ENCODE peak calls at places on chromosomes 4 and X, in four cellular contexts. Z is neural progenitor cell, A is suprapubic skin, U is lung. S is an unnamed sample. For H3K9me3, the result is how much of the 10 kb centered on the place peaks cover.

GRCh38 chrX:130282151-130282550 is 13.5 kb upstream of the ZNF280C start:
- DNase-seq in Z (no peak), U (no peak), A (no peak), S (no peak)

GRCh38 chr4:174217273-174218126 is 66.0 kb downstream of the FBXO8 start:
- DNase-seq in Z (peak), U (no peak), A (no peak), S (peak)

GRCh38 chr4:151573945-151574344 is 165.0 kb downstream of the FHIP1A start:
- DNase-seq in Z (no peak), U (no peak), A (no peak), S (no peak)

GRCh38 chr4:46922205-46922604 is 13.2 kb upstream of the COX7B2 start:
- DNase-seq in A (no peak), Z (no peak), U (no peak), S (no peak)

GRCh38 chr4:99100876-99101275 is 12.3 kb upstream of the ADH5 start:
- DNase-seq in U (no peak), A (no peak), Z (no peak), S (no peak)

GRCh38 chr4:140266958-140267568 is 106.4 kb upstream of the SCOC start:
- DNase-seq in Z (no peak), A (no peak), U (no peak), S (no peak)

GRCh38 chr4:20431422-20432014 is 179.8 kb downstream of the SLIT2 start:
- DNase-seq in Z (peak), U (no peak), A (no peak), S (no peak)

GRCh38 chr4:48090621-48091020 is 43.4 kb downstream of the TXK start:
- DNase-seq in A (no peak), Z (no peak), U (no peak), S (no peak)

GRCh38 chrX:34956915-34957314 is 14.3 kb downstream of the FAM47B start:
- DNase-seq in A (no peak), U (no peak), Z (no peak), S (no peak)

GRCh38 chrX:132740316-132741123 is 217.9 kb downstream of the HS6ST2 start:
- DNase-seq in A (no peak), U (no peak), Z (peak), S (no peak)

GRCh38 chrX:101395789-101396188 is 5.0 kb downstream of the RPL36A start:
- DNase-seq in Z (no peak), A (no peak), U (no peak), S (no peak)

GRCh38 chrX:11766487-11766886 is 8.4 kb downstream of the MSL3 start:
- DNase-seq in Z (no peak), A (no peak), U (no peak), S (no peak)

GRCh38 chr4:188403272-188403671 is 264.0 kb downstream of the TRIML1 start:
- DNase-seq in Z (peak), A (no peak), U (no peak), S (no peak)

GRCh38 chr4:106773106-106773905 is 262.8 kb downstream of the DKK2 start:
- DNase-seq in U (no peak), A (peak), Z (no peak), S (no peak)

GRCh38 chr4:24849662-24850280 is 54.4 kb downstream of the SOD3 start:
- DNase-seq in Z (no peak), A (no peak), U (no peak), S (no peak)

GRCh38 chrX:24054182-24055042 is at the start of gene EIF2S3:
- DNase-seq in U (peak), Z (peak), A (peak), S (peak)

DNA sequence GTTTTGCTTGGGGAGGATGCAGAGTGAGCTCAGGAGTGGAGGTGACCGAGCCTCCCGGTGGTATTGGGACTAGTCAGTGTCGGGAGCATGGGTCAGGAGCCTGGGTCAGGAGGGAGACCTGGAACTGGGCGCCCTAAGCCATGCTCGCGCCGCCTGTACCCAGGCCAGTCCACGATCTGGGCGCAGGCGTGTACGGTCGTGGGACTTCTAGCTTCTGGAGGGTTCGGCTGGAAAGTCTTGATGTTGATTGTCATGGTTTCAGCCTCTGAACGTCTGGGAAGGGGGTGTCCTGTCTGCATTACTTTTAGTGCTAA is 244 bp downstream of the EIF2S3 start:
- DNase-seq in U (no peak), Z (no peak), A (no peak), S (no peak)
- H3K4me3 ChIP-seq in U (peak), Z (no peak), A (no peak), S (peak)

DNA sequence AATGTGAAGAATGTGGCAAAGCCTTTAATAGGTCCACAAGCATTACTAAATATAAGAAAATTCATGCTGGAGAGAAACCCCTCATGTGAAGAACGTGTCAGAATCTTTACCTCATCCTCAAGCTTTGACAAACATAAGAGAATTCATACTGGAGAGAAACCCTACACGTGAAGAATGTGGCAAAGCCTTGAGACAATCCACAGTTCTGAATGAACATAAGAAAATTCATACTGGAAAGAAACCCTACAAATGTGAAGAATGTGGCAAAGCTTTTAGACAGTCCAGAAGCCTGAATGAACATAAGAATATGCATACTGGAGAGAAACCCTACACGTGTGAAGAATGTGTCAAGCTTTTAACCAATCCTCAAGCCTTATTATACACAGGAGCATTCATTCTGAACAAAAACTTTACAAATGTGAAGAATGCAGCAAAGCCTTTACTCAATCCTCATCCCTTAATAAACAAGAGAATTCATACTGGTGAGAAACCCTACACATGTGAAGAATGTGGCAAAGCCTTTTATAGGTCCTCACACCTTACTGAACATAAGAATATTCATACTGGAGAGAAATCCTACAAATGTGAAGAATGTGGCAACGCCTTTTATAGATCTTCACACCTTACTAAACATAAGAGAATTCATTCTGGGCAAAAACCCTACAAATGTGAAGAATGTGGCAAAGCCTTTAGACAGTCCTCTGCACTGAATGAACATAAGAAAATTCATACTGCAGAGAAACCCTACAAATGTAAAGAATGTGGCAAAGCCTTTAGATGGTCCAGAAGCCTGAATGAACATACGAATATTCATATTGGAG is 51.1 kb downstream of the ZNF732 start:
- DNase-seq in A (no peak), Z (no peak), U (no peak), S (no peak)
- H3K9me3 ChIP-seq in A (half or more), Z (half or more), U (under half), S (under half)

GRCh38 chr4:92305148-92305877 is 1.5 kb downstream of the GRID2 start:
- DNase-seq in A (no peak), Z (peak), U (peak), S (peak)
- H3K4me3 ChIP-seq in A (peak), Z (peak), U (no peak), S (peak)

GRCh38 chr4:138935-139334 is 14.6 kb downstream of the ZNF718 start:
- DNase-seq in A (no peak), U (no peak), Z (no peak), S (no peak)

GRCh38 chr4:139691-140090 is 15.4 kb downstream of the ZNF718 start:
- DNase-seq in Z (no peak), A (no peak), U (no peak), S (no peak)
- H3K9me3 ChIP-seq in Z (under half), A (under half), U (under half), S (under half)

GRCh38 chrX:22987452-22987851 is 12.3 kb upstream of the DDX53 start:
- DNase-seq in U (no peak), Z (no peak), A (no peak), S (no peak)
- H3K4me3 ChIP-seq in U (no peak), Z (no peak), A (no peak), S (no peak)

GRCh38 chr4:45323453-45324058 is 597.2 kb upstream of the GNPDA2 start:
- DNase-seq in Z (no peak), U (no peak), A (no peak), S (no peak)
- H3K9me3 ChIP-seq in Z (under half), U (under half), A (under half), S (under half)

GRCh38 chrX:107507744-107508117 is 58.3 kb downstream of the FRMPD3 start:
- DNase-seq in U (no peak), Z (no peak), A (no peak), S (no peak)

GRCh38 chrX:107505223-107505622 is 55.8 kb downstream of the FRMPD3 start:
- DNase-seq in U (no peak), Z (no peak), A (no peak), S (no peak)

GRCh38 chrX:107508925-107509324 is 59.5 kb downstream of the FRMPD3 start:
- DNase-seq in U (no peak), A (no peak), Z (no peak), S (no peak)

GRCh38 chrX:107506596-107507031 is 57.2 kb downstream of the FRMPD3 start:
- DNase-seq in Z (no peak), A (no peak), U (no peak), S (no peak)

DNA sequence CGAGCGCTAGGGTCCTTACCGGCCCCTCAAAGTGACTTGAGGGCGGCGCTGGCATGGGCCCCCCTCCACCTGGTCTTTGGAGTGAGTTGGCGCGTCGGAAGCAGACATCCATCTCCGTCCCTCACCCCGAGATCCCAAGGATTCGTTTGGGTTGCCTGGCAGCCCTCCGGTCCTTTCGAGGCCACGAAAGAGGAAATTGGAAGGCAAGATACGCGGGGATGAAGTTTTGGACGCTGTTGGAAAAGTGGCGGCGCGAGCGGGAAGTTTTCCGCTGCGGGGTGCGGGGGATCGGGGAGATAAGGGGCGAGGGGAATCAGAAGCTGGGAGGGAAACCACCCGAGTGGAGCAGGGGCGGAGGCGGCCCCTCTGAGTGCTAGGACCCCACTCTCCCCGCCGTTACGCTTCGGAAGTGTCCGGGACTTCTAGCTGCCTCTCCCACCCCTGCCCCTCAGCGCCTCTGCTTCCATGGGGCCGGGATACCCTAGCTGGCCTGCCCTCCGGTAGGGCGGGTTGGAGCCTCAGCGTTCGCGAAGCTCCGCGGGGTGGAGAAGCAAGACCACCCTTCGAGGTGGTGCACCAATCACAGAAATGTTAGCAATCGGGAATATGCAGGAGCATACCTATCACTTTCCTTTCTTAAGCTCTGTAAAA is 57.8 kb downstream of the FRMPD3 start:
- DNase-seq in Z (no peak), U (no peak), A (no peak), S (no peak)
- H3K4me3 ChIP-seq in Z (peak), U (no peak), A (peak), S (peak)

S was measured in right cardiac atrium.